ENCODE peak calls at places on chromosomes 16 and 17, in six cellular contexts. P, R, M, X, U and Q are unnamed samples.

GRCh38 chr17:61689610-61690180 is 98.7 kb upstream of the NACA2 start:
- DNase-seq in P (no peak), R (no peak), M (no peak), X (no peak), U (no peak), Q (no peak)

GRCh38 chr17:42243493-42243982 is 32.7 kb downstream of the STAT5B start:
- DNase-seq in P (no peak), R (no peak), M (no peak), X (no peak), U (no peak), Q (no peak)

GRCh38 chr16:82761858-82762257 is 135.1 kb downstream of the CDH13 start:
- DNase-seq in P (no peak), R (peak), M (no peak), X (no peak), U (no peak), Q (no peak)

GRCh38 chr17:59105852-59106462 is 723 bp downstream of the TRIM37 start:
- DNase-seq in P (no peak), R (no peak), M (no peak), X (peak), U (peak), Q (peak)

GRCh38 chr17:51840688-51841087 is 317.8 kb downstream of the CA10 start:
- DNase-seq in P (no peak), R (no peak), M (no peak), X (no peak), U (no peak), Q (no peak)

GRCh38 chr17:34930283-34930682 is 31.0 kb downstream of the CCT6B start:
- DNase-seq in P (no peak), R (no peak), M (no peak), X (no peak), U (no peak), Q (no peak)

GRCh38 chr17:77958716-77959215 is 263 bp downstream of the TNRC6C start:
- DNase-seq in P (no peak), R (no peak), M (no peak), X (no peak), U (peak), Q (no peak)

GRCh38 chr17:37024181-37024637 is 75.5 kb downstream of the AATF start:
- DNase-seq in P (no peak), R (no peak), M (peak), X (no peak), U (no peak), Q (no peak)

GRCh38 chr17:28950752-28951427 is 428 bp downstream of the PHF12 start:
- DNase-seq in P (no peak), R (no peak), M (no peak), X (no peak), U (no peak), Q (no peak)

GRCh38 chr17:52395308-52395707 is 236.8 kb upstream of the CA10 start:
- DNase-seq in P (no peak), R (no peak), M (no peak), X (no peak), U (no peak), Q (no peak)

GRCh38 chr17:6454495-6455320 is 10.5 kb downstream of the PIMREG start:
- DNase-seq in P (peak), R (no peak), M (peak), X (no peak), U (no peak), Q (no peak)

GRCh38 chr17:3660311-3660891 is 8.0 kb downstream of the TAX1BP3 start:
- DNase-seq in P (peak), R (no peak), M (no peak), X (peak), U (no peak), Q (no peak)

GRCh38 chr17:3658784-3659449 is 9.5 kb downstream of the TAX1BP3 start:
- DNase-seq in P (peak), R (no peak), M (no peak), X (no peak), U (no peak), Q (no peak)

GRCh38 chr17:3657588-3657869 is 10.8 kb downstream of the TAX1BP3 start:
- DNase-seq in P (peak), R (no peak), M (no peak), X (no peak), U (no peak), Q (no peak)

GRCh38 chr17:3657874-3658783 is 10.2 kb downstream of the TAX1BP3 start:
- DNase-seq in P (peak), R (no peak), M (no peak), X (no peak), U (no peak), Q (peak)

DNA sequence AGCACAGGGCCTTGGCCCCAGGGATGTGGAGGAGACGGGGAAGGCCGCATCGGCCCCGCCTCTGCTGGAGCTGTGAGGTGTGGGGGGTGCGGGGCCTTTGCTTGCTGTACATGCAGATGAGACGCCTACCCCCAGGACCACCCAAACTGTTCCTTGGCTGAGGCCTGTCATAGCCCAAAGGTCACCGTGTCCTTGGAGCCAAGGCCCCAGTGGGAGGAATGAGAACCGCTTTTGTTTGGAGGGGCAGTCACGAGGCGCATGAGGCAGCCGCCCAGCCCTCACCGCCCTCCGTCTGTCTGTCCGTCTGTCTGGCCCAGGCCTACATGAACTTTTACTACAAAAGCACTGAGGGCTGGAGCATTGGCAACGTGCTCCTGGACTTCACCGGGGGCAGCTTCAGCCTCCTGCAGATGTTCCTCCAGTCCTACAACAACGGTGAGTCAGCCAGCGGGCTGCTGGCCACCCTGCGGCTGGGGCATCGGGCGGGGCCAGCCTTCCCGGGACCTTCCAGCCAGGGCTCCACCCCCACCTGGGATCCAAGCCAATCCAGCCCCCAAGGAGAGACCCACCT is 8.8 kb downstream of the TAX1BP3 start:
- DNase-seq in P (peak), R (peak), M (no peak), X (peak), U (no peak), Q (peak)
- H3K27ac ChIP-seq in P (no peak), R (peak), M (no peak), X (peak), U (no peak), Q (peak)

DNA sequence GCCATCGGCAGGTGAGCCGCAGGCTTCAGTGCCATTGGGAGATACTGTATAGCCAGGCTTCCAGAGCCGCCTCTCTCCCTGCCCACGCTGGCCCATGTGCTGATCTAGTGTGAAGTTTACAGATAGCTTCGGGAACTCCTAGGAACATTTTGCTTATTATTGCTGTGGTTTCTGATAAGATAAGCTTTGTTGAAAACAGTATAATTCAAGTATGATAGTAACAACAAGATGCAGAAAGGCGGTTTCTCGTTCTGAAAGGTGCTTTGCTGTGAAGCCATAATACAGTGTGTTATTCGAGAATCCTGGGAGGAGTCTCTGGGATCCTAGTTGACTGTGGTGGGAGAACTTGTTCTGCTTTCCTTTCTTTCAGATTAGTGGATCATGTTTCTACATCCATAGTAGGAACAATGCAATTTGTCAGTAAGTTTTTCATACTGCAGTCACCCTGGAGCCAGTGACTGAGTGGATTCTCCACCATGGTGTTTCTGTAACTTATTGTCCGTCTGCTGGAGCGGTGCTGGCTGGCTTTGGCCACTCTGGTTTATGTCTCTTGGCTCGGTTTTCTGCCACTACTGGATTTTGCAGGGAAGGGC is 31.5 kb downstream of the RAB11FIP3 start:
- DNase-seq in P (no peak), R (no peak), M (no peak), X (peak), U (no peak), Q (no peak)
- H3K27ac ChIP-seq in P (no peak), R (peak), M (peak), X (no peak), U (no peak), Q (no peak)

DNA sequence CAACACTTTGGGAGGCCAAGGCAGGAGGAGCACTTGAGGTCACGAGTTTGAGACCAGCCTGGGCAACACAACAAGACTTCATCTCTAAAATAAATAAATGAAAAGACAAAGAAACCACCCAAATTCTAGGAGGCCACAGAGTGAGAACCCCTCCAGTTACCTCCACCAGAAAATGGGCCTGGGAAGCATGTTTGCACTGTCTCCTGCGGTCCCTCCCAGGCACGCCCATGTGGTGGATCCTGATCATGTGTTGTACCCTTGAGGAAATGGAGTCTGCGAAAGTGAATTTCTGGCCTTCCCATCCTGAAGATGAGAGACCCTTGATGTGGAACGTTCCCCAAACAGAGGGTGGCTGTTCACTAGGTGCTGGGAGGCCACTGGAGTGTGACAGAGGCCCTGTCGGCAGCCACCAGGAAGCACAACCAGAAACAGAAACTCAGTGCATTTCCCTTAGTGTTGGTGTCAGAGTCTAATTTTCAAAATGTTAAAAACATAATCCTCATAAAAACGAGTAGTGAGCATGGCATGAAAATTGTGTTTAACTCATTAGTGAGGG is 19.2 kb upstream of the USP22 start:
- DNase-seq in P (no peak), R (no peak), M (no peak), X (no peak), U (no peak), Q (no peak)
- H3K27ac ChIP-seq in P (no peak), R (no peak), M (no peak), X (no peak), U (no peak), Q (no peak)

GRCh38 chr16:56534847-56535383 is 15.1 kb upstream of the BBS2 start:
- DNase-seq in P (no peak), R (no peak), M (no peak), X (no peak), U (no peak), Q (no peak)

GRCh38 chr16:56525154-56525720 is 5.4 kb upstream of the BBS2 start:
- DNase-seq in P (no peak), R (no peak), M (no peak), X (no peak), U (no peak), Q (no peak)

GRCh38 chr16:56532714-56533113 is 12.9 kb upstream of the BBS2 start:
- DNase-seq in P (peak), R (no peak), M (no peak), X (no peak), U (no peak), Q (no peak)

DNA sequence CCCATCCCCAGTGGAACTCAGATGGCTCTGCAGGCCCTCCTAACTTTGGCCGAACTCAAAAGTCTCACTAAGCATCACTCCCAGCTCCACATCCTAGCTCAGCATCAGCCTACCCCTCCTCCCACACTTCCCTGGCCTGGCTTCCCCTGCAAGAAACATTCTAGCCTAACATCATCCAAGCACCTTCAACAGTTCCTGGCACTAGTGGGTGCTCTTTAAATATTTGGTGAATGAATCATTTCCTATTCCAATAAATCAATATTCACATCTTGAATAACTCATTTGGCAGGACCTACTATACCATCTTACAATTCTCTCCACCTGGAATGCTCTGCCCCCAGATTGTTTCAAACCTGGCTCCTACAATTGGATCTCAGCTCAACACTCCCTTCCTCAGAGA is 11.0 kb upstream of the BBS2 start:
- DNase-seq in P (no peak), R (no peak), M (no peak), X (no peak), U (no peak), Q (no peak)
- H3K27ac ChIP-seq in P (no peak), R (no peak), M (no peak), X (no peak), U (no peak), Q (no peak)

DNA sequence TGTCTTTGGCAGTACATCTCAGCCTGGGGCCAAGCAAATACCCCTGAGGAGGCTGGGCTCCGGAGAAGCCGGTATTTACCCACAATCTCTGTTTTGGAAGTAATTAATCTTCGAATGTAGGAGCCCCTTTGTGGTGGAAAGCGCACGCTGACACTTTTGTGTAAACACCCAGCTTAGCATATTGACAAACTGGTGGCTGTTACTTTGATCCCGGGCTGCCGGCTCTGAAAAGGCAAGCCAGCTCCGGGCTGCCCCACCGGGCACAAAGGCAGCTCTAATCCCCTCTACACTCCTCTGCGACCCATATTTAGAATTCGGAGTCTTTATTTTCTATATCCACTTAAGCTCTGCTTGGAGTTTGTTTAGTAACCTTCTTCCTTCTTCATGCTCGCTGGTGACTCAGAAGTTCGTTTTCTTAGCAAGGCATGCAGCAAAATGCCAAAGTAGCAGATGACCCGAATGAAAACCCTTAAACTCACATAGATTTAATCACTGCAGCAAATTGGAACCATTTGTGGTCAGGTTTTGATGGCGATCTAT is 144.0 kb upstream of the IRX3 start:
- DNase-seq in P (no peak), R (no peak), M (peak), X (no peak), U (no peak), Q (no peak)
- H3K27ac ChIP-seq in P (no peak), R (no peak), M (no peak), X (no peak), U (no peak), Q (no peak)